ENCODE peak calls at places on chromosomes 1 and 21, in eight cellular contexts. One of them, this sample, is unnamed.

GRCh38 chr1:47796626-47797025 is 200.6 kb downstream of the TRABD2B start:
- DNase-seq in A673: no peak
- DNase-seq in head of caudate nucleus: no peak
- DNase-seq in hypothalamus: no peak
- DNase-seq in colonic mucosa: no peak
- DNase-seq in dorsolateral prefrontal cortex: no peak
- DNase-seq in HCT116: no peak
- DNase-seq in endothelial cell of umbilical vein: no peak
- DNase-seq in this sample: no peak

GRCh38 chr1:118049981-118050380 is 120.4 kb downstream of the WDR3 start:
- DNase-seq in A673: no peak
- DNase-seq in head of caudate nucleus: no peak
- DNase-seq in hypothalamus: no peak
- DNase-seq in colonic mucosa: no peak
- DNase-seq in dorsolateral prefrontal cortex: no peak
- DNase-seq in HCT116: no peak
- DNase-seq in endothelial cell of umbilical vein: no peak
- DNase-seq in this sample: no peak

GRCh38 chr1:43442756-43443155 is 11.0 kb downstream of the HYI start:
- DNase-seq in A673: no peak
- DNase-seq in head of caudate nucleus: no peak
- DNase-seq in hypothalamus: no peak
- DNase-seq in colonic mucosa: no peak
- DNase-seq in dorsolateral prefrontal cortex: no peak
- DNase-seq in HCT116: no peak
- DNase-seq in endothelial cell of umbilical vein: no peak
- DNase-seq in this sample: no peak

GRCh38 chr1:204286841-204287387 is 72.8 kb downstream of the PLEKHA6 start:
- DNase-seq in A673: peak
- DNase-seq in head of caudate nucleus: no peak
- DNase-seq in hypothalamus: no peak
- DNase-seq in colonic mucosa: peak
- DNase-seq in dorsolateral prefrontal cortex: peak
- DNase-seq in HCT116: no peak
- DNase-seq in endothelial cell of umbilical vein: no peak
- DNase-seq in this sample: no peak

GRCh38 chr1:110119843-110120242 is 7.6 kb downstream of the UBL4B start:
- DNase-seq in A673: no peak
- DNase-seq in head of caudate nucleus: no peak
- DNase-seq in hypothalamus: no peak
- DNase-seq in colonic mucosa: no peak
- DNase-seq in dorsolateral prefrontal cortex: no peak
- DNase-seq in HCT116: no peak
- DNase-seq in endothelial cell of umbilical vein: no peak
- DNase-seq in this sample: no peak

GRCh38 chr1:236416165-236416564 is 22.1 kb downstream of the EDARADD start:
- DNase-seq in A673: peak
- DNase-seq in head of caudate nucleus: no peak
- DNase-seq in hypothalamus: no peak
- DNase-seq in colonic mucosa: no peak
- DNase-seq in dorsolateral prefrontal cortex: no peak
- DNase-seq in HCT116: no peak
- DNase-seq in endothelial cell of umbilical vein: peak
- DNase-seq in this sample: no peak

GRCh38 chr1:31715097-31715872 is 11.5 kb upstream of the COL16A1 start:
- DNase-seq in A673: peak
- DNase-seq in head of caudate nucleus: peak
- DNase-seq in hypothalamus: peak
- DNase-seq in colonic mucosa: peak
- DNase-seq in dorsolateral prefrontal cortex: peak
- DNase-seq in HCT116: peak
- DNase-seq in endothelial cell of umbilical vein: peak
- DNase-seq in this sample: peak

GRCh38 chr1:153697191-153697872 is 18.8 kb downstream of the NPR1 start:
- DNase-seq in A673: no peak
- DNase-seq in head of caudate nucleus: no peak
- DNase-seq in hypothalamus: no peak
- DNase-seq in colonic mucosa: no peak
- DNase-seq in dorsolateral prefrontal cortex: no peak
- DNase-seq in HCT116: no peak
- DNase-seq in endothelial cell of umbilical vein: peak
- DNase-seq in this sample: no peak

GRCh38 chr1:16618719-16619118 is 5.4 kb upstream of the NBPF1 start:
- DNase-seq in A673: no peak
- DNase-seq in head of caudate nucleus: peak
- DNase-seq in hypothalamus: no peak
- DNase-seq in colonic mucosa: peak
- DNase-seq in dorsolateral prefrontal cortex: peak
- DNase-seq in HCT116: no peak
- DNase-seq in endothelial cell of umbilical vein: no peak
- DNase-seq in this sample: peak

GRCh38 chr1:31943546-31944184 is 5.5 kb upstream of the PTP4A2 start:
- DNase-seq in A673: peak
- DNase-seq in head of caudate nucleus: no peak
- DNase-seq in hypothalamus: no peak
- DNase-seq in colonic mucosa: no peak
- DNase-seq in dorsolateral prefrontal cortex: no peak
- DNase-seq in HCT116: no peak
- DNase-seq in endothelial cell of umbilical vein: no peak
- DNase-seq in this sample: no peak

GRCh38 chr1:11376981-11377583 is 101.9 kb upstream of the DISP3 start:
- DNase-seq in A673: no peak
- DNase-seq in head of caudate nucleus: no peak
- DNase-seq in hypothalamus: no peak
- DNase-seq in colonic mucosa: no peak
- DNase-seq in dorsolateral prefrontal cortex: no peak
- DNase-seq in HCT116: no peak
- DNase-seq in endothelial cell of umbilical vein: no peak
- DNase-seq in this sample: no peak

GRCh38 chr21:46004168-46004861 is 22.7 kb downstream of the COL6A1 start:
- DNase-seq in A673: no peak
- DNase-seq in head of caudate nucleus: no peak
- DNase-seq in hypothalamus: no peak
- DNase-seq in colonic mucosa: peak
- DNase-seq in dorsolateral prefrontal cortex: peak
- DNase-seq in HCT116: no peak
- DNase-seq in endothelial cell of umbilical vein: no peak
- DNase-seq in this sample: no peak

GRCh38 chr1:185850366-185850765 is 116.2 kb downstream of the HMCN1 start:
- DNase-seq in A673: no peak
- DNase-seq in head of caudate nucleus: no peak
- DNase-seq in hypothalamus: no peak
- DNase-seq in colonic mucosa: no peak
- DNase-seq in dorsolateral prefrontal cortex: no peak
- DNase-seq in HCT116: no peak
- DNase-seq in endothelial cell of umbilical vein: no peak
- DNase-seq in this sample: no peak

GRCh38 chr1:248858096-248858890 is 592 bp downstream of the ZNF692 start:
- DNase-seq in A673: peak
- DNase-seq in head of caudate nucleus: peak
- DNase-seq in hypothalamus: no peak
- DNase-seq in colonic mucosa: peak
- DNase-seq in dorsolateral prefrontal cortex: peak
- DNase-seq in HCT116: peak
- DNase-seq in endothelial cell of umbilical vein: peak
- DNase-seq in this sample: no peak

GRCh38 chr1:173239058-173239457 is 31.9 kb upstream of the TNFSF4 start:
- DNase-seq in A673: no peak
- DNase-seq in head of caudate nucleus: no peak
- DNase-seq in hypothalamus: no peak
- DNase-seq in colonic mucosa: no peak
- DNase-seq in dorsolateral prefrontal cortex: no peak
- DNase-seq in HCT116: no peak
- DNase-seq in endothelial cell of umbilical vein: no peak
- DNase-seq in this sample: no peak

GRCh38 chr1:47708658-47709301 is 270.9 kb downstream of the FOXD2 start:
- DNase-seq in A673: peak
- DNase-seq in head of caudate nucleus: no peak
- DNase-seq in hypothalamus: no peak
- DNase-seq in colonic mucosa: peak
- DNase-seq in dorsolateral prefrontal cortex: no peak
- DNase-seq in HCT116: no peak
- DNase-seq in endothelial cell of umbilical vein: no peak
- DNase-seq in this sample: no peak

GRCh38 chr1:9561429-9561828 is 22.2 kb downstream of the SLC25A33 start:
- DNase-seq in A673: peak
- DNase-seq in head of caudate nucleus: no peak
- DNase-seq in hypothalamus: no peak
- DNase-seq in colonic mucosa: no peak
- DNase-seq in dorsolateral prefrontal cortex: no peak
- DNase-seq in HCT116: no peak
- DNase-seq in endothelial cell of umbilical vein: peak
- DNase-seq in this sample: peak

GRCh38 chr1:173249349-173249748 is 42.2 kb upstream of the TNFSF4 start:
- DNase-seq in A673: no peak
- DNase-seq in head of caudate nucleus: no peak
- DNase-seq in hypothalamus: no peak
- DNase-seq in colonic mucosa: no peak
- DNase-seq in dorsolateral prefrontal cortex: no peak
- DNase-seq in HCT116: no peak
- DNase-seq in endothelial cell of umbilical vein: no peak
- DNase-seq in this sample: no peak

GRCh38 chr1:101237229-101237837 is 514 bp downstream of the S1PR1 start:
- DNase-seq in A673: peak
- DNase-seq in head of caudate nucleus: no peak
- DNase-seq in hypothalamus: no peak
- DNase-seq in colonic mucosa: no peak
- DNase-seq in dorsolateral prefrontal cortex: no peak
- DNase-seq in HCT116: no peak
- DNase-seq in endothelial cell of umbilical vein: peak
- DNase-seq in this sample: no peak

GRCh38 chr1:38743184-38743583 is 116.4 kb downstream of the RRAGC start:
- DNase-seq in A673: no peak
- DNase-seq in head of caudate nucleus: no peak
- DNase-seq in hypothalamus: no peak
- DNase-seq in colonic mucosa: no peak
- DNase-seq in dorsolateral prefrontal cortex: no peak
- DNase-seq in HCT116: no peak
- DNase-seq in endothelial cell of umbilical vein: no peak
- DNase-seq in this sample: no peak

GRCh38 chr1:30320581-30320890 is 402.8 kb downstream of the MATN1 start:
- DNase-seq in A673: no peak
- DNase-seq in head of caudate nucleus: no peak
- DNase-seq in hypothalamus: no peak
- DNase-seq in colonic mucosa: no peak
- DNase-seq in dorsolateral prefrontal cortex: no peak
- DNase-seq in HCT116: no peak
- DNase-seq in endothelial cell of umbilical vein: no peak
- DNase-seq in this sample: no peak

GRCh38 chr1:28062806-28063205 is 25.6 kb downstream of the EYA3 start:
- DNase-seq in A673: peak
- DNase-seq in head of caudate nucleus: no peak
- DNase-seq in hypothalamus: no peak
- DNase-seq in colonic mucosa: no peak
- DNase-seq in dorsolateral prefrontal cortex: no peak
- DNase-seq in HCT116: no peak
- DNase-seq in endothelial cell of umbilical vein: peak
- DNase-seq in this sample: no peak

GRCh38 chr21:33840771-33841170 is 74.8 kb downstream of the ATP5PO start:
- DNase-seq in A673: no peak
- DNase-seq in head of caudate nucleus: no peak
- DNase-seq in hypothalamus: no peak
- DNase-seq in colonic mucosa: no peak
- DNase-seq in dorsolateral prefrontal cortex: no peak
- DNase-seq in HCT116: no peak
- DNase-seq in endothelial cell of umbilical vein: no peak
- DNase-seq in this sample: no peak

GRCh38 chr1:69483219-69483618 is 84.5 kb upstream of the LRRC7 start:
- DNase-seq in A673: no peak
- DNase-seq in head of caudate nucleus: no peak
- DNase-seq in hypothalamus: no peak
- DNase-seq in colonic mucosa: no peak
- DNase-seq in dorsolateral prefrontal cortex: no peak
- DNase-seq in HCT116: no peak
- DNase-seq in endothelial cell of umbilical vein: no peak
- DNase-seq in this sample: no peak

GRCh38 chr1:84936116-84936810 is 43.3 kb upstream of the LPAR3 start:
- DNase-seq in A673: peak
- DNase-seq in head of caudate nucleus: no peak
- DNase-seq in hypothalamus: peak
- DNase-seq in colonic mucosa: peak
- DNase-seq in dorsolateral prefrontal cortex: no peak
- DNase-seq in HCT116: peak
- DNase-seq in endothelial cell of umbilical vein: peak
- DNase-seq in this sample: no peak

GRCh38 chr1:206580438-206581113 is 31.7 kb downstream of the EIF2D start:
- DNase-seq in A673: no peak
- DNase-seq in head of caudate nucleus: no peak
- DNase-seq in hypothalamus: no peak
- DNase-seq in colonic mucosa: no peak
- DNase-seq in dorsolateral prefrontal cortex: no peak
- DNase-seq in HCT116: no peak
- DNase-seq in endothelial cell of umbilical vein: no peak
- DNase-seq in this sample: no peak

GRCh38 chr21:22342855-22343254 is 1344.6 kb downstream of the NCAM2 start:
- DNase-seq in A673: peak
- DNase-seq in head of caudate nucleus: no peak
- DNase-seq in hypothalamus: no peak
- DNase-seq in colonic mucosa: no peak
- DNase-seq in dorsolateral prefrontal cortex: no peak
- DNase-seq in HCT116: no peak
- DNase-seq in endothelial cell of umbilical vein: no peak
- DNase-seq in this sample: no peak

GRCh38 chr1:1819762-1820161 is 41.5 kb upstream of the NADK start:
- DNase-seq in A673: no peak
- DNase-seq in head of caudate nucleus: no peak
- DNase-seq in hypothalamus: no peak
- DNase-seq in colonic mucosa: no peak
- DNase-seq in dorsolateral prefrontal cortex: no peak
- DNase-seq in HCT116: no peak
- DNase-seq in endothelial cell of umbilical vein: no peak
- DNase-seq in this sample: no peak

GRCh38 chr1:117877823-117878222 is 51.6 kb downstream of the GDAP2 start:
- DNase-seq in A673: no peak
- DNase-seq in head of caudate nucleus: no peak
- DNase-seq in hypothalamus: no peak
- DNase-seq in colonic mucosa: no peak
- DNase-seq in dorsolateral prefrontal cortex: no peak
- DNase-seq in HCT116: no peak
- DNase-seq in endothelial cell of umbilical vein: no peak
- DNase-seq in this sample: no peak

GRCh38 chr21:25191141-25191540 is 416.1 kb downstream of the MRPL39 start:
- DNase-seq in A673: no peak
- DNase-seq in head of caudate nucleus: no peak
- DNase-seq in hypothalamus: no peak
- DNase-seq in colonic mucosa: no peak
- DNase-seq in dorsolateral prefrontal cortex: no peak
- DNase-seq in HCT116: no peak
- DNase-seq in endothelial cell of umbilical vein: no peak
- DNase-seq in this sample: no peak

GRCh38 chr1:202589190-202589680 is 121.0 kb downstream of the SYT2 start:
- DNase-seq in A673: no peak
- DNase-seq in head of caudate nucleus: no peak
- DNase-seq in hypothalamus: no peak
- DNase-seq in colonic mucosa: peak
- DNase-seq in dorsolateral prefrontal cortex: no peak
- DNase-seq in HCT116: peak
- DNase-seq in endothelial cell of umbilical vein: peak
- DNase-seq in this sample: no peak